ENCODE peak calls at places on chromosomes 7 and 10, in four cellular contexts. A, F, S and M are unnamed samples.

GRCh38 chr7:23598321-23598720 is 1.1 kb downstream of the CCDC126 start:
- DNase-seq in S (no peak), A (no peak), F (no peak), M (no peak)

GRCh38 chr10:118850418-118851061 is 95.8 kb upstream of the CACUL1 start:
- DNase-seq in A (peak), F (peak), S (no peak), M (peak)

GRCh38 chr7:2558620-2559282 is at the start of gene IQCE:
- DNase-seq in F (peak), S (peak), A (peak), M (peak)

GRCh38 chr7:2363283-2363682 is 8.7 kb downstream of the EIF3B start:
- DNase-seq in S (no peak), A (no peak), F (no peak), M (no peak)

GRCh38 chr10:43262043-43262901 is 4.6 kb downstream of the RASGEF1A start:
- DNase-seq in F (no peak), A (no peak), S (no peak), M (no peak)

GRCh38 chr10:101803511-101803910 is 14.7 kb downstream of the OGA start:
- DNase-seq in A (no peak), F (no peak), S (no peak), M (no peak)

GRCh38 chr10:97773096-97773495 is 1.3 kb upstream of the SFRP5 start:
- DNase-seq in S (no peak), A (no peak), F (no peak), M (no peak)

GRCh38 chr10:61904711-61905445 is 3.4 kb downstream of the ARID5B start:
- DNase-seq in A (peak), S (peak), F (no peak), M (no peak)

GRCh38 chr7:4681922-4682620 is at the start of gene FOXK1:
- DNase-seq in F (peak), S (peak), A (peak), M (peak)

GRCh38 chr7:5428470-5429252 is 5.0 kb upstream of the TNRC18 start:
- DNase-seq in F (peak), S (peak), A (no peak), M (peak)

GRCh38 chr7:155198901-155199845 is 98.5 kb upstream of the INSIG1 start:
- DNase-seq in F (no peak), A (no peak), S (no peak), M (no peak)

GRCh38 chr10:100729877-100730738 is 15.3 kb upstream of the PAX2 start:
- DNase-seq in A (no peak), F (no peak), S (no peak), M (no peak)

GRCh38 chr10:84493951-84494848 is 165.8 kb downstream of the CCSER2 start:
- DNase-seq in S (no peak), A (no peak), F (no peak), M (no peak)

GRCh38 chr7:13742126-13742525 is 247.3 kb downstream of the ETV1 start:
- DNase-seq in S (no peak), F (no peak), A (no peak), M (no peak)

GRCh38 chr7:139043823-139044812 is 8.3 kb upstream of the ZC3HAV1L start:
- DNase-seq in F (no peak), A (no peak), S (no peak), M (no peak)

GRCh38 chr7:1149351-1149794 is 10.6 kb downstream of the ZFAND2A start:
- DNase-seq in F (no peak), S (no peak), A (no peak), M (no peak)

GRCh38 chr10:94279835-94280709 is 82.7 kb downstream of the NOC3L start:
- DNase-seq in F (peak), A (peak), S (peak), M (peak)

GRCh38 chr7:133513608-133514007 is 260.7 kb downstream of the EXOC4 start:
- DNase-seq in S (no peak), F (no peak), A (no peak), M (no peak)

GRCh38 chr7:154587812-154588211 is 415.1 kb downstream of the PAXIP1 start:
- DNase-seq in A (no peak), F (no peak), S (no peak), M (peak)

GRCh38 chr10:124896751-124897150 is 45.2 kb upstream of the ZRANB1 start:
- DNase-seq in S (no peak), F (no peak), A (no peak), M (no peak)

GRCh38 chr10:132319853-132320669 is 11.9 kb upstream of the LRRC27 start:
- DNase-seq in A (no peak), S (no peak), F (no peak), M (no peak)

GRCh38 chr10:43816351-43817321 is 168.0 kb upstream of the ZNF32 start:
- DNase-seq in S (no peak), A (peak), F (peak), M (peak)

GRCh38 chr7:30450983-30451497 is 27.5 kb downstream of the NOD1 start:
- DNase-seq in A (no peak), S (no peak), F (no peak), M (no peak)

GRCh38 chr7:12032146-12032545 is 178.9 kb upstream of the TMEM106B start:
- DNase-seq in A (no peak), S (no peak), F (no peak), M (no peak)

GRCh38 chr10:132237871-132238270 is 51.1 kb downstream of the DPYSL4 start:
- DNase-seq in A (no peak), F (no peak), S (no peak), M (no peak)

GRCh38 chr7:37097983-37098382 is 350.7 kb downstream of the ELMO1 start:
- DNase-seq in A (no peak), F (no peak), S (no peak), M (no peak)

GRCh38 chr7:134757938-134758337 is 21.5 kb upstream of the CALD1 start:
- DNase-seq in A (no peak), S (no peak), F (no peak), M (no peak)

GRCh38 chr10:44030132-44030531 is 354.8 kb downstream of the CXCL12 start:
- DNase-seq in A (no peak), F (no peak), S (no peak), M (peak)

GRCh38 chr10:89296227-89296648 is 5.6 kb upstream of the IFIT2 start:
- DNase-seq in F (no peak), A (no peak), S (peak), M (peak)

GRCh38 chr10:121627810-121628209 is 29.6 kb upstream of the FGFR2 start:
- DNase-seq in F (no peak), A (no peak), S (no peak), M (no peak)

GRCh38 chr10:119651514-119652327 is 541 bp downstream of the BAG3 start:
- DNase-seq in F (peak), A (peak), S (no peak), M (peak)

GRCh38 chr7:156944876-156945275 is 4.6 kb upstream of the NOM1 start:
- DNase-seq in S (no peak), A (no peak), F (no peak), M (no peak)

GRCh38 chr7:30476401-30477145 is 2.0 kb downstream of the NOD1 start:
- DNase-seq in F (no peak), A (no peak), S (no peak), M (no peak)

GRCh38 chr7:34728156-34728555 is 70.1 kb downstream of the NPSR1 start:
- DNase-seq in S (no peak), A (no peak), F (no peak), M (no peak)

GRCh38 chr7:96562966-96563365 is 146.7 kb downstream of the SEM1 start:
- DNase-seq in A (no peak), S (no peak), F (no peak), M (no peak)

GRCh38 chr10:47038881-47039557 is 127.8 kb downstream of the PTPN20 start:
- DNase-seq in A (no peak), S (no peak), F (no peak), M (no peak)

GRCh38 chr10:5071411-5072198 is 22.6 kb upstream of the AKR1C3 start:
- DNase-seq in S (peak), F (peak), A (no peak), M (no peak)